ENCODE peak calls at places on chromosomes 16 and 17, in six cellular contexts. U is kidney tubule cell; B is bronchial epithelial cell; Z is PC-9; H is RPMI7951; X is stimulated activated naive CD4-positive, alpha-beta T cell. L is an unnamed sample.

GRCh38 chr17:33335491-33336173 is 42.5 kb upstream of the ASIC2 start:
- DNase-seq in U (no peak), B (no peak), Z (no peak), H (no peak), X (no peak), L (no peak)

GRCh38 chr17:9231449-9232154 is 210.3 kb downstream of the NTN1 start:
- DNase-seq in U (no peak), B (no peak), Z (no peak), H (no peak), X (no peak), L (no peak)

GRCh38 chr17:76156662-76156991 is 15.6 kb upstream of the FOXJ1 start:
- DNase-seq in U (no peak), B (no peak), Z (no peak), H (no peak), X (no peak), L (no peak)

GRCh38 chr16:81189100-81189664 is 49.3 kb upstream of the BCO1 start:
- DNase-seq in U (no peak), B (no peak), Z (no peak), H (peak), X (no peak), L (no peak)

GRCh38 chr17:5912927-5913565 is 157.1 kb upstream of the WSCD1 start:
- DNase-seq in U (no peak), B (no peak), Z (no peak), H (no peak), X (no peak), L (no peak)

GRCh38 chr16:81823111-81823510 is 44.0 kb downstream of the PLCG2 start:
- DNase-seq in U (no peak), B (no peak), Z (no peak), H (no peak), X (no peak), L (no peak)

GRCh38 chr17:42913981-42914617 is 13.5 kb downstream of the G6PC1 start:
- DNase-seq in U (no peak), B (no peak), Z (no peak), H (no peak), X (no peak), L (no peak)

GRCh38 chr16:86579268-86580062 is 1.1 kb downstream of the FOXL1 start:
- DNase-seq in U (no peak), B (no peak), Z (no peak), H (peak), X (no peak), L (no peak)

GRCh38 chr16:29815032-29815721 is 775 bp upstream of the PAGR1 start:
- DNase-seq in U (no peak), B (no peak), Z (no peak), H (no peak), X (no peak), L (no peak)

GRCh38 chr17:53090770-53091169 is 732.0 kb upstream of the KIF2B start:
- DNase-seq in U (no peak), B (no peak), Z (no peak), H (no peak), X (no peak), L (no peak)

GRCh38 chr16:27114006-27114405 is 47.3 kb downstream of the C16orf82 start:
- DNase-seq in U (no peak), B (no peak), Z (no peak), H (no peak), X (no peak), L (no peak)

GRCh38 chr17:79944821-79945391 is 90.8 kb downstream of the TBC1D16 start:
- DNase-seq in U (no peak), B (no peak), Z (no peak), H (no peak), X (no peak), L (no peak)

GRCh38 chr17:61167050-61167449 is 232.6 kb upstream of the TBX2 start:
- DNase-seq in U (no peak), B (no peak), Z (no peak), H (no peak), X (no peak), L (no peak)

L was measured in mammary epithelial cell.